ENCODE peak calls at places on chromosomes 12 and 14, in ten cellular contexts. One of them, this sample, is unnamed.

GRCh38 chr12:94187351-94187750 is 39.0 kb downstream of the PLXNC1 start:
- DNase-seq in dermis blood vessel endothelial cell: no peak
- DNase-seq in cardiac muscle cell: no peak
- DNase-seq in cerebellar cortex: peak; percentile 42
- DNase-seq in nephron progenitor cell: no peak
- DNase-seq in neural crest cell: no peak
- DNase-seq in stomach: no peak
- DNase-seq in NCI-H2171 treated with DMSO at 0.1 percent for 48 hours: no peak
- DNase-seq in activated CD4-positive, alpha-beta T cell treated with anti-CD3 and anti-CD28 coated beads, Interleukin-2, amount 10 ng/mL, durations not matched to agents 24 days and 14 days: no peak
- DNase-seq in HS-5: no peak
- DNase-seq in this sample: no peak

GRCh38 chr12:12837025-12837872 is 24.1 kb downstream of the DDX47 start:
- DNase-seq in NCI-H2171 treated with DMSO at 0.1 percent for 48 hours: peak; percentile 18
- DNase-seq in cerebellar cortex: peak; percentile 55
- DNase-seq in cardiac muscle cell: peak; percentile 79
- DNase-seq in activated CD4-positive, alpha-beta T cell treated with anti-CD3 and anti-CD28 coated beads, Interleukin-2, amount 10 ng/mL, durations not matched to agents 24 days and 14 days: peak; percentile 75
- DNase-seq in nephron progenitor cell: peak; percentile 31
- DNase-seq in neural crest cell: no peak
- DNase-seq in HS-5: no peak
- DNase-seq in stomach: peak; percentile 36
- DNase-seq in dermis blood vessel endothelial cell: peak; percentile 88
- DNase-seq in this sample: peak; percentile 95

GRCh38 chr12:50509009-50509663 is 4.4 kb downstream of the DIP2B start:
- DNase-seq in HS-5: no peak
- DNase-seq in cerebellar cortex: no peak
- DNase-seq in neural crest cell: no peak
- DNase-seq in activated CD4-positive, alpha-beta T cell treated with anti-CD3 and anti-CD28 coated beads, Interleukin-2, amount 10 ng/mL, durations not matched to agents 24 days and 14 days: no peak
- DNase-seq in NCI-H2171 treated with DMSO at 0.1 percent for 48 hours: no peak
- DNase-seq in nephron progenitor cell: no peak
- DNase-seq in stomach: no peak
- DNase-seq in dermis blood vessel endothelial cell: no peak
- DNase-seq in cardiac muscle cell: no peak
- DNase-seq in this sample: no peak

GRCh38 chr14:101365329-101366158 is 195.8 kb upstream of the DIO3 start:
- DNase-seq in cerebellar cortex: no peak
- DNase-seq in nephron progenitor cell: peak; percentile 60
- DNase-seq in dermis blood vessel endothelial cell: no peak
- DNase-seq in cardiac muscle cell: no peak
- DNase-seq in activated CD4-positive, alpha-beta T cell treated with anti-CD3 and anti-CD28 coated beads, Interleukin-2, amount 10 ng/mL, durations not matched to agents 24 days and 14 days: peak; percentile 29
- DNase-seq in neural crest cell: no peak
- DNase-seq in HS-5: no peak
- DNase-seq in stomach: no peak
- DNase-seq in NCI-H2171 treated with DMSO at 0.1 percent for 48 hours: no peak
- DNase-seq in this sample: no peak

GRCh38 chr12:86230516-86231146 is 25.6 kb downstream of the MGAT4C start:
- DNase-seq in cardiac muscle cell: peak; percentile 35
- DNase-seq in stomach: no peak
- DNase-seq in neural crest cell: no peak
- DNase-seq in HS-5: peak; percentile 49
- DNase-seq in cerebellar cortex: no peak
- DNase-seq in nephron progenitor cell: no peak
- DNase-seq in NCI-H2171 treated with DMSO at 0.1 percent for 48 hours: no peak
- DNase-seq in activated CD4-positive, alpha-beta T cell treated with anti-CD3 and anti-CD28 coated beads, Interleukin-2, amount 10 ng/mL, durations not matched to agents 24 days and 14 days: no peak
- DNase-seq in dermis blood vessel endothelial cell: peak; percentile 94
- DNase-seq in this sample: peak; percentile 65

GRCh38 chr12:67993143-67993542 is 3.9 kb downstream of the IFNG-AS1 start:
- DNase-seq in cardiac muscle cell: no peak
- DNase-seq in HS-5: no peak
- DNase-seq in dermis blood vessel endothelial cell: no peak
- DNase-seq in nephron progenitor cell: no peak
- DNase-seq in activated CD4-positive, alpha-beta T cell treated with anti-CD3 and anti-CD28 coated beads, Interleukin-2, amount 10 ng/mL, durations not matched to agents 24 days and 14 days: no peak
- DNase-seq in neural crest cell: no peak
- DNase-seq in stomach: no peak
- DNase-seq in NCI-H2171 treated with DMSO at 0.1 percent for 48 hours: no peak
- DNase-seq in cerebellar cortex: no peak
- DNase-seq in this sample: no peak

GRCh38 chr14:103522028-103522581 is 525 bp downstream of the CKB start:
- DNase-seq in neural crest cell: no peak
- DNase-seq in HS-5: no peak
- DNase-seq in nephron progenitor cell: peak; percentile 60
- DNase-seq in cerebellar cortex: no peak
- DNase-seq in cardiac muscle cell: no peak
- DNase-seq in activated CD4-positive, alpha-beta T cell treated with anti-CD3 and anti-CD28 coated beads, Interleukin-2, amount 10 ng/mL, durations not matched to agents 24 days and 14 days: peak; percentile 69
- DNase-seq in stomach: no peak
- DNase-seq in NCI-H2171 treated with DMSO at 0.1 percent for 48 hours: peak; percentile 40
- DNase-seq in dermis blood vessel endothelial cell: no peak
- DNase-seq in this sample: peak; percentile 35

GRCh38 chr14:77290705-77291104 is 19.7 kb upstream of the NGB start:
- DNase-seq in NCI-H2171 treated with DMSO at 0.1 percent for 48 hours: peak; percentile 16
- DNase-seq in stomach: no peak
- DNase-seq in neural crest cell: no peak
- DNase-seq in cardiac muscle cell: no peak
- DNase-seq in cerebellar cortex: no peak
- DNase-seq in dermis blood vessel endothelial cell: no peak
- DNase-seq in nephron progenitor cell: no peak
- DNase-seq in activated CD4-positive, alpha-beta T cell treated with anti-CD3 and anti-CD28 coated beads, Interleukin-2, amount 10 ng/mL, durations not matched to agents 24 days and 14 days: no peak
- DNase-seq in HS-5: no peak
- DNase-seq in this sample: peak; percentile 61

GRCh38 chr14:75141967-75142366 is 15.1 kb upstream of the NEK9 start:
- DNase-seq in cardiac muscle cell: peak; percentile 70
- DNase-seq in HS-5: no peak
- DNase-seq in neural crest cell: no peak
- DNase-seq in dermis blood vessel endothelial cell: peak; percentile 80
- DNase-seq in cerebellar cortex: peak; percentile 39
- DNase-seq in NCI-H2171 treated with DMSO at 0.1 percent for 48 hours: no peak
- DNase-seq in stomach: no peak
- DNase-seq in nephron progenitor cell: no peak
- DNase-seq in activated CD4-positive, alpha-beta T cell treated with anti-CD3 and anti-CD28 coated beads, Interleukin-2, amount 10 ng/mL, durations not matched to agents 24 days and 14 days: peak; percentile 71
- DNase-seq in this sample: peak; percentile 56

GRCh38 chr14:99271951-99272668 is at the start of gene BCL11B:
- DNase-seq in cerebellar cortex: peak; percentile 67
- DNase-seq in dermis blood vessel endothelial cell: peak; percentile 92
- DNase-seq in NCI-H2171 treated with DMSO at 0.1 percent for 48 hours: peak; percentile 100
- DNase-seq in HS-5: peak; percentile 56
- DNase-seq in neural crest cell: peak; percentile 67
- DNase-seq in nephron progenitor cell: peak; percentile 73
- DNase-seq in cardiac muscle cell: peak; percentile 89
- DNase-seq in stomach: peak; percentile 56
- DNase-seq in activated CD4-positive, alpha-beta T cell treated with anti-CD3 and anti-CD28 coated beads, Interleukin-2, amount 10 ng/mL, durations not matched to agents 24 days and 14 days: peak; percentile 96
- DNase-seq in this sample: peak; percentile 84

GRCh38 chr14:89507926-89508460 is 91.0 kb upstream of the FOXN3 start:
- DNase-seq in HS-5: peak; percentile 69
- DNase-seq in cardiac muscle cell: no peak
- DNase-seq in nephron progenitor cell: no peak
- DNase-seq in NCI-H2171 treated with DMSO at 0.1 percent for 48 hours: no peak
- DNase-seq in neural crest cell: no peak
- DNase-seq in cerebellar cortex: no peak
- DNase-seq in activated CD4-positive, alpha-beta T cell treated with anti-CD3 and anti-CD28 coated beads, Interleukin-2, amount 10 ng/mL, durations not matched to agents 24 days and 14 days: no peak
- DNase-seq in stomach: no peak
- DNase-seq in dermis blood vessel endothelial cell: peak; percentile 15
- DNase-seq in this sample: peak; percentile 77

GRCh38 chr12:3313655-3314305 is 177.2 kb upstream of the PRMT8 start:
- DNase-seq in HS-5: no peak
- DNase-seq in nephron progenitor cell: peak; percentile 42
- DNase-seq in cardiac muscle cell: peak; percentile 19
- DNase-seq in stomach: no peak
- DNase-seq in activated CD4-positive, alpha-beta T cell treated with anti-CD3 and anti-CD28 coated beads, Interleukin-2, amount 10 ng/mL, durations not matched to agents 24 days and 14 days: peak; percentile 63
- DNase-seq in NCI-H2171 treated with DMSO at 0.1 percent for 48 hours: peak; percentile 49
- DNase-seq in dermis blood vessel endothelial cell: peak; percentile 66
- DNase-seq in cerebellar cortex: peak; percentile 73
- DNase-seq in neural crest cell: no peak
- DNase-seq in this sample: peak; percentile 52

GRCh38 chr14:104773505-104774452 is 20.8 kb downstream of the SIVA1 start:
- DNase-seq in neural crest cell: no peak
- DNase-seq in HS-5: no peak
- DNase-seq in activated CD4-positive, alpha-beta T cell treated with anti-CD3 and anti-CD28 coated beads, Interleukin-2, amount 10 ng/mL, durations not matched to agents 24 days and 14 days: no peak
- DNase-seq in dermis blood vessel endothelial cell: no peak
- DNase-seq in nephron progenitor cell: no peak
- DNase-seq in cardiac muscle cell: no peak
- DNase-seq in stomach: no peak
- DNase-seq in cerebellar cortex: no peak
- DNase-seq in NCI-H2171 treated with DMSO at 0.1 percent for 48 hours: peak; percentile 32
- DNase-seq in this sample: no peak

GRCh38 chr12:44875417-44875953 is 630 bp downstream of the NELL2 start:
- DNase-seq in stomach: no peak
- DNase-seq in nephron progenitor cell: peak; percentile 39
- DNase-seq in cerebellar cortex: peak; percentile 65
- DNase-seq in activated CD4-positive, alpha-beta T cell treated with anti-CD3 and anti-CD28 coated beads, Interleukin-2, amount 10 ng/mL, durations not matched to agents 24 days and 14 days: peak; percentile 67
- DNase-seq in dermis blood vessel endothelial cell: no peak
- DNase-seq in cardiac muscle cell: no peak
- DNase-seq in NCI-H2171 treated with DMSO at 0.1 percent for 48 hours: peak; percentile 28
- DNase-seq in neural crest cell: peak; percentile 33
- DNase-seq in HS-5: no peak
- DNase-seq in this sample: peak; percentile 0

GRCh38 chr12:99393763-99394162 is 253.8 kb upstream of the GARIN6 start:
- DNase-seq in activated CD4-positive, alpha-beta T cell treated with anti-CD3 and anti-CD28 coated beads, Interleukin-2, amount 10 ng/mL, durations not matched to agents 24 days and 14 days: no peak
- DNase-seq in NCI-H2171 treated with DMSO at 0.1 percent for 48 hours: no peak
- DNase-seq in cerebellar cortex: no peak
- DNase-seq in dermis blood vessel endothelial cell: no peak
- DNase-seq in neural crest cell: no peak
- DNase-seq in cardiac muscle cell: no peak
- DNase-seq in nephron progenitor cell: no peak
- DNase-seq in stomach: no peak
- DNase-seq in HS-5: no peak
- DNase-seq in this sample: no peak

GRCh38 chr12:91778938-91779400 is 366.7 kb downstream of the BTG1 start:
- DNase-seq in stomach: peak; percentile 26
- DNase-seq in nephron progenitor cell: peak; percentile 1
- DNase-seq in neural crest cell: no peak
- DNase-seq in cerebellar cortex: no peak
- DNase-seq in cardiac muscle cell: peak; percentile 84
- DNase-seq in activated CD4-positive, alpha-beta T cell treated with anti-CD3 and anti-CD28 coated beads, Interleukin-2, amount 10 ng/mL, durations not matched to agents 24 days and 14 days: peak; percentile 77
- DNase-seq in NCI-H2171 treated with DMSO at 0.1 percent for 48 hours: no peak
- DNase-seq in dermis blood vessel endothelial cell: peak; percentile 61
- DNase-seq in HS-5: peak; percentile 96
- DNase-seq in this sample: peak; percentile 96

GRCh38 chr14:34297786-34298520 is 164.1 kb downstream of the SPTSSA start:
- DNase-seq in cardiac muscle cell: no peak
- DNase-seq in cerebellar cortex: no peak
- DNase-seq in neural crest cell: no peak
- DNase-seq in NCI-H2171 treated with DMSO at 0.1 percent for 48 hours: peak; percentile 82
- DNase-seq in HS-5: no peak
- DNase-seq in nephron progenitor cell: no peak
- DNase-seq in stomach: no peak
- DNase-seq in dermis blood vessel endothelial cell: no peak
- DNase-seq in activated CD4-positive, alpha-beta T cell treated with anti-CD3 and anti-CD28 coated beads, Interleukin-2, amount 10 ng/mL, durations not matched to agents 24 days and 14 days: no peak
- DNase-seq in this sample: no peak

GRCh38 chr14:61471297-61471980 is 150.1 kb downstream of the PRKCH start:
- DNase-seq in NCI-H2171 treated with DMSO at 0.1 percent for 48 hours: no peak
- DNase-seq in dermis blood vessel endothelial cell: no peak
- DNase-seq in nephron progenitor cell: no peak
- DNase-seq in activated CD4-positive, alpha-beta T cell treated with anti-CD3 and anti-CD28 coated beads, Interleukin-2, amount 10 ng/mL, durations not matched to agents 24 days and 14 days: no peak
- DNase-seq in neural crest cell: no peak
- DNase-seq in cardiac muscle cell: peak; percentile 53
- DNase-seq in stomach: no peak
- DNase-seq in cerebellar cortex: peak; percentile 14
- DNase-seq in HS-5: no peak
- DNase-seq in this sample: no peak

GRCh38 chr12:93041416-93041815 is 112.3 kb upstream of the EEA1 start:
- DNase-seq in cerebellar cortex: no peak
- DNase-seq in dermis blood vessel endothelial cell: no peak
- DNase-seq in activated CD4-positive, alpha-beta T cell treated with anti-CD3 and anti-CD28 coated beads, Interleukin-2, amount 10 ng/mL, durations not matched to agents 24 days and 14 days: no peak
- DNase-seq in nephron progenitor cell: no peak
- DNase-seq in cardiac muscle cell: no peak
- DNase-seq in HS-5: no peak
- DNase-seq in neural crest cell: no peak
- DNase-seq in NCI-H2171 treated with DMSO at 0.1 percent for 48 hours: no peak
- DNase-seq in stomach: no peak
- DNase-seq in this sample: no peak

GRCh38 chr14:73754911-73755360 is 40.8 kb upstream of the PNMA1 start:
- DNase-seq in HS-5: no peak
- DNase-seq in NCI-H2171 treated with DMSO at 0.1 percent for 48 hours: no peak
- DNase-seq in nephron progenitor cell: no peak
- DNase-seq in cardiac muscle cell: peak; percentile 82
- DNase-seq in neural crest cell: no peak
- DNase-seq in stomach: peak; percentile 71
- DNase-seq in activated CD4-positive, alpha-beta T cell treated with anti-CD3 and anti-CD28 coated beads, Interleukin-2, amount 10 ng/mL, durations not matched to agents 24 days and 14 days: peak; percentile 59
- DNase-seq in cerebellar cortex: peak; percentile 74
- DNase-seq in dermis blood vessel endothelial cell: peak; percentile 61
- DNase-seq in this sample: peak; percentile 56

GRCh38 chr12:59375633-59376032 is 220.2 kb upstream of the SLC16A7 start:
- DNase-seq in cardiac muscle cell: peak; percentile 5
- DNase-seq in nephron progenitor cell: no peak
- DNase-seq in cerebellar cortex: no peak
- DNase-seq in NCI-H2171 treated with DMSO at 0.1 percent for 48 hours: peak; percentile 37
- DNase-seq in neural crest cell: no peak
- DNase-seq in HS-5: no peak
- DNase-seq in dermis blood vessel endothelial cell: no peak
- DNase-seq in stomach: no peak
- DNase-seq in activated CD4-positive, alpha-beta T cell treated with anti-CD3 and anti-CD28 coated beads, Interleukin-2, amount 10 ng/mL, durations not matched to agents 24 days and 14 days: no peak
- DNase-seq in this sample: no peak

GRCh38 chr14:100376751-100377171 is 53.6 kb downstream of the SLC25A47 start:
- DNase-seq in cardiac muscle cell: peak; percentile 39
- DNase-seq in stomach: no peak
- DNase-seq in cerebellar cortex: no peak
- DNase-seq in NCI-H2171 treated with DMSO at 0.1 percent for 48 hours: peak; percentile 28
- DNase-seq in nephron progenitor cell: peak; percentile 25
- DNase-seq in HS-5: no peak
- DNase-seq in neural crest cell: no peak
- DNase-seq in dermis blood vessel endothelial cell: peak; percentile 76
- DNase-seq in activated CD4-positive, alpha-beta T cell treated with anti-CD3 and anti-CD28 coated beads, Interleukin-2, amount 10 ng/mL, durations not matched to agents 24 days and 14 days: peak; percentile 64
- DNase-seq in this sample: peak; percentile 83

GRCh38 chr12:70272510-70272909 is 29.3 kb downstream of the CNOT2 start:
- DNase-seq in neural crest cell: no peak
- DNase-seq in cardiac muscle cell: no peak
- DNase-seq in dermis blood vessel endothelial cell: no peak
- DNase-seq in NCI-H2171 treated with DMSO at 0.1 percent for 48 hours: no peak
- DNase-seq in cerebellar cortex: no peak
- DNase-seq in activated CD4-positive, alpha-beta T cell treated with anti-CD3 and anti-CD28 coated beads, Interleukin-2, amount 10 ng/mL, durations not matched to agents 24 days and 14 days: no peak
- DNase-seq in stomach: no peak
- DNase-seq in nephron progenitor cell: no peak
- DNase-seq in HS-5: no peak
- DNase-seq in this sample: no peak

GRCh38 chr12:115295886-115296285 is 611.9 kb upstream of the TBX3 start:
- DNase-seq in dermis blood vessel endothelial cell: no peak
- DNase-seq in NCI-H2171 treated with DMSO at 0.1 percent for 48 hours: no peak
- DNase-seq in HS-5: no peak
- DNase-seq in cardiac muscle cell: no peak
- DNase-seq in neural crest cell: no peak
- DNase-seq in nephron progenitor cell: no peak
- DNase-seq in activated CD4-positive, alpha-beta T cell treated with anti-CD3 and anti-CD28 coated beads, Interleukin-2, amount 10 ng/mL, durations not matched to agents 24 days and 14 days: no peak
- DNase-seq in cerebellar cortex: no peak
- DNase-seq in stomach: no peak
- DNase-seq in this sample: no peak

GRCh38 chr12:7374423-7375144 is 69.4 kb downstream of the CD163L1 start:
- DNase-seq in HS-5: no peak
- DNase-seq in neural crest cell: no peak
- DNase-seq in stomach: no peak
- DNase-seq in dermis blood vessel endothelial cell: peak; percentile 72
- DNase-seq in nephron progenitor cell: peak; percentile 47
- DNase-seq in cerebellar cortex: peak; percentile 24
- DNase-seq in cardiac muscle cell: peak; percentile 4
- DNase-seq in activated CD4-positive, alpha-beta T cell treated with anti-CD3 and anti-CD28 coated beads, Interleukin-2, amount 10 ng/mL, durations not matched to agents 24 days and 14 days: peak; percentile 61
- DNase-seq in NCI-H2171 treated with DMSO at 0.1 percent for 48 hours: peak; percentile 92
- DNase-seq in this sample: peak; percentile 62

GRCh38 chr12:46664771-46665287 is 161.0 kb downstream of the SLC38A4 start:
- DNase-seq in NCI-H2171 treated with DMSO at 0.1 percent for 48 hours: no peak
- DNase-seq in dermis blood vessel endothelial cell: peak; percentile 88
- DNase-seq in stomach: no peak
- DNase-seq in cerebellar cortex: no peak
- DNase-seq in neural crest cell: no peak
- DNase-seq in nephron progenitor cell: no peak
- DNase-seq in HS-5: peak; percentile 90
- DNase-seq in activated CD4-positive, alpha-beta T cell treated with anti-CD3 and anti-CD28 coated beads, Interleukin-2, amount 10 ng/mL, durations not matched to agents 24 days and 14 days: peak; percentile 68
- DNase-seq in cardiac muscle cell: peak; percentile 83
- DNase-seq in this sample: peak; percentile 95

GRCh38 chr14:105184461-105184860 is 3.3 kb upstream of the NUDT14 start:
- DNase-seq in stomach: no peak
- DNase-seq in HS-5: no peak
- DNase-seq in dermis blood vessel endothelial cell: no peak
- DNase-seq in NCI-H2171 treated with DMSO at 0.1 percent for 48 hours: no peak
- DNase-seq in activated CD4-positive, alpha-beta T cell treated with anti-CD3 and anti-CD28 coated beads, Interleukin-2, amount 10 ng/mL, durations not matched to agents 24 days and 14 days: no peak
- DNase-seq in nephron progenitor cell: no peak
- DNase-seq in neural crest cell: no peak
- DNase-seq in cerebellar cortex: no peak
- DNase-seq in cardiac muscle cell: no peak
- DNase-seq in this sample: no peak

GRCh38 chr12:49637401-49637800 is 14.0 kb downstream of the PRPF40B start:
- DNase-seq in stomach: no peak
- DNase-seq in NCI-H2171 treated with DMSO at 0.1 percent for 48 hours: no peak
- DNase-seq in cerebellar cortex: peak; percentile 40
- DNase-seq in dermis blood vessel endothelial cell: peak; percentile 42
- DNase-seq in activated CD4-positive, alpha-beta T cell treated with anti-CD3 and anti-CD28 coated beads, Interleukin-2, amount 10 ng/mL, durations not matched to agents 24 days and 14 days: no peak
- DNase-seq in HS-5: no peak
- DNase-seq in cardiac muscle cell: no peak
- DNase-seq in nephron progenitor cell: peak; percentile 25
- DNase-seq in neural crest cell: no peak
- DNase-seq in this sample: no peak

This sample was measured in ELR.